ENCODE peak calls at places on chromosomes 1 and 21, in five cellular contexts. O is activated gamma-delta T cell treated with Interleukin-2 at 50 U/mL for 16 hours; C is epithelial cell of proximal tubule; F is stimulated activated CD4-positive, alpha-beta T cell treated with anti-CD3 and anti-CD28 coated beads, Interleukin-1b, Interleukin-23, amount 100 ng/mL, for 4 hours; M is mesenteric fat pad. G is an unnamed sample.
A peak's percentile ranks its signal among the peaks of the same experiment; 100 is the strongest.

GRCh38 chr1:177873238-177873637 is 96.6 kb downstream of the SEC16B start:
- DNase-seq in C (no peak), O (no peak), M (no peak), F (no peak), G (no peak)

GRCh38 chr1:32917521-32917920 is 16.3 kb upstream of the TMEM54 start:
- DNase-seq in F (no peak), C (no peak), O (no peak), M (no peak), G (no peak)

GRCh38 chr1:231778009-231778719 is 151.6 kb downstream of the DISC1 start:
- DNase-seq in F (no peak), C (no peak), M (no peak), O (no peak), G (no peak)

GRCh38 chr1:66315675-66316074 is 218.3 kb upstream of the SGIP1 start:
- DNase-seq in M (no peak), F (no peak), C (no peak), O (no peak), G (no peak)

GRCh38 chr1:185795181-185795580 is 61.0 kb downstream of the HMCN1 start:
- DNase-seq in C (no peak), O (no peak), M (no peak), F (no peak), G (no peak)

GRCh38 chr1:119978018-119978505 is 81.7 kb upstream of the ADAM30 start:
- DNase-seq in C (no peak), M (no peak), F (no peak), O (no peak), G (no peak)

GRCh38 chr1:15847893-15848142 is 311 bp downstream of the SPEN start:
- DNase-seq in M (no peak), C (no peak), O (no peak), F (no peak), G (no peak)

GRCh38 chr1:226870323-226871046 is at the start of gene PSEN2:
- DNase-seq in C (no peak), O (peak; percentile 52), M (no peak), F (peak; percentile 22), G (peak; percentile 60)

GRCh38 chr1:209150114-209150513 is 433.4 kb upstream of the CAMK1G start:
- DNase-seq in M (no peak), C (no peak), F (no peak), O (no peak), G (no peak)

GRCh38 chr21:43984905-43985689 is 27.0 kb upstream of the TRAPPC10 start:
- DNase-seq in F (no peak), O (no peak), C (no peak), M (no peak), G (no peak)

GRCh38 chr21:35475006-35475405 is 425.9 kb upstream of the RUNX1 start:
- DNase-seq in C (no peak), M (no peak), O (no peak), F (no peak), G (no peak)

GRCh38 chr1:215056584-215056983 is 26.0 kb upstream of the KCNK2 start:
- DNase-seq in O (no peak), C (no peak), M (no peak), F (no peak), G (no peak)

GRCh38 chr1:17617787-17618557 is 78.5 kb downstream of the ARHGEF10L start:
- DNase-seq in O (no peak), M (no peak), C (no peak), F (no peak), G (no peak)

GRCh38 chr1:7587726-7588456 is 183.2 kb upstream of the VAMP3 start:
- DNase-seq in F (no peak), M (peak; percentile 81), C (no peak), O (no peak), G (no peak)

GRCh38 chr21:15667010-15667409 is 62.8 kb upstream of the USP25 start:
- DNase-seq in O (no peak), M (no peak), C (peak; percentile 40), F (no peak), G (no peak)

GRCh38 chr1:102174259-102174863 is 177.6 kb upstream of the OLFM3 start:
- DNase-seq in F (no peak), O (no peak), C (no peak), M (no peak), G (no peak)

GRCh38 chr1:107093385-107093784 is 36.9 kb downstream of the PRMT6 start:
- DNase-seq in F (no peak), M (no peak), O (no peak), C (no peak), G (no peak)

GRCh38 chr1:242242983-242243382 is 244.1 kb upstream of the MAP1LC3C start:
- DNase-seq in C (no peak), M (no peak), F (no peak), O (no peak), G (no peak)

GRCh38 chr1:207868252-207868768 is 42.6 kb downstream of the CD34 start:
- DNase-seq in F (no peak), M (peak; percentile 89), C (no peak), O (no peak), G (peak; percentile 29)

G was measured in effector memory CD8-positive, alpha-beta T cell.